ENCODE peak calls at places on chromosomes 7 and 10, in four cellular contexts. J is globus pallidus, V is cardiac fibroblast, D is NCI-H2227 treated with DMSO at 0.1 percent for 48 hours. P is an unnamed sample.

GRCh38 chr10:98380493-98381339 is 34.3 kb downstream of the PYROXD2 start:
- DNase-seq in J (no peak), V (no peak), D (no peak), P (no peak)

GRCh38 chr10:4656576-4657194 is 169.3 kb upstream of the AKR1E2 start:
- DNase-seq in J (peak; percentile 46), V (peak; percentile 80), D (peak; percentile 29), P (peak; percentile 46)

GRCh38 chr10:81838950-81839349 is 36.0 kb upstream of the NRG3 start:
- DNase-seq in J (no peak), V (no peak), D (no peak), P (no peak)

GRCh38 chr7:36116347-36117200 is 36.5 kb upstream of the EEPD1 start:
- DNase-seq in J (no peak), V (no peak), D (no peak), P (no peak)

GRCh38 chr7:44142028-44142427 is 896 bp upstream of the MYL7 start:
- DNase-seq in J (no peak), V (no peak), D (no peak), P (no peak)

GRCh38 chr10:131920151-131920550 is 19.3 kb downstream of the PPP2R2D start:
- DNase-seq in J (no peak), V (no peak), D (no peak), P (no peak)

GRCh38 chr10:119177708-119178370 is 773 bp downstream of the PRDX3 start:
- DNase-seq in J (no peak), V (no peak), D (no peak), P (no peak)

GRCh38 chr7:95396136-95397032 is at the start of gene PON3:
- DNase-seq in J (no peak), V (peak; percentile 11), D (peak; percentile 77), P (peak; percentile 22)

GRCh38 chr7:11843113-11843765 is 11.2 kb upstream of the THSD7A start:
- DNase-seq in J (no peak), V (no peak), D (no peak), P (no peak)

GRCh38 chr10:99395750-99396445 is 34.5 kb downstream of the GOT1 start:
- DNase-seq in J (peak; percentile 54), V (peak; percentile 82), D (no peak), P (no peak)

GRCh38 chr10:80075781-80076180 is 2.7 kb upstream of the TMEM254 start:
- DNase-seq in J (no peak), V (peak; percentile 2), D (no peak), P (no peak)

GRCh38 chr7:147535619-147536200 is 1054.9 kb upstream of the C7orf33 start:
- DNase-seq in J (no peak), V (peak; percentile 48), D (no peak), P (no peak)

GRCh38 chr10:86057708-86058107 is 308.9 kb downstream of the GRID1 start:
- DNase-seq in J (no peak), V (no peak), D (no peak), P (no peak)

GRCh38 chr10:124903119-124903518 is 38.8 kb upstream of the ZRANB1 start:
- DNase-seq in J (no peak), V (peak; percentile 12), D (no peak), P (no peak)

GRCh38 chr10:12849351-12850181 is 151.9 kb downstream of the CCDC3 start:
- DNase-seq in J (no peak), V (peak; percentile 49), D (no peak), P (no peak)

GRCh38 chr7:102993532-102994029 is 80.8 kb downstream of the LRRC17 start:
- DNase-seq in J (no peak), V (peak; percentile 96), D (no peak), P (no peak)